ENCODE peak calls at places on chromosome 18, in nine cellular contexts. One of them, this sample, is unnamed.

GRCh38 chr18:56955490-56955889 is 191.4 kb upstream of the BOD1L2 start:
- DNase-seq in fibroblast of lung: no peak
- DNase-seq in cardiac fibroblast: no peak
- DNase-seq in heart left ventricle: no peak
- DNase-seq in astrocyte of the spinal cord: no peak
- DNase-seq in fibroblast of pulmonary artery: no peak
- DNase-seq in dorsolateral prefrontal cortex: no peak
- DNase-seq in transverse colon: no peak
- DNase-seq in foreskin fibroblast: no peak
- DNase-seq in this sample: no peak

GRCh38 chr18:26091047-26091630 is 726 bp upstream of the SS18 start:
- DNase-seq in cardiac fibroblast: no peak
- DNase-seq in fibroblast of lung: no peak
- DNase-seq in foreskin fibroblast: no peak
- DNase-seq in fibroblast of pulmonary artery: no peak
- DNase-seq in transverse colon: no peak
- DNase-seq in heart left ventricle: peak; percentile 77
- DNase-seq in astrocyte of the spinal cord: no peak
- DNase-seq in dorsolateral prefrontal cortex: no peak
- DNase-seq in this sample: no peak

GRCh38 chr18:36766836-36767235 is 62.0 kb downstream of the TPGS2 start:
- DNase-seq in fibroblast of lung: no peak
- DNase-seq in astrocyte of the spinal cord: no peak
- DNase-seq in transverse colon: no peak
- DNase-seq in heart left ventricle: no peak
- DNase-seq in cardiac fibroblast: no peak
- DNase-seq in fibroblast of pulmonary artery: no peak
- DNase-seq in foreskin fibroblast: no peak
- DNase-seq in dorsolateral prefrontal cortex: no peak
- DNase-seq in this sample: no peak

GRCh38 chr18:7908686-7909299 is 341.7 kb downstream of the PTPRM start:
- DNase-seq in cardiac fibroblast: no peak
- DNase-seq in astrocyte of the spinal cord: no peak
- DNase-seq in foreskin fibroblast: no peak
- DNase-seq in transverse colon: no peak
- DNase-seq in dorsolateral prefrontal cortex: no peak
- DNase-seq in fibroblast of lung: no peak
- DNase-seq in heart left ventricle: no peak
- DNase-seq in fibroblast of pulmonary artery: no peak
- DNase-seq in this sample: no peak

GRCh38 chr18:49114556-49114955 is 163.8 kb upstream of the SMAD7 start:
- DNase-seq in astrocyte of the spinal cord: no peak
- DNase-seq in cardiac fibroblast: no peak
- DNase-seq in dorsolateral prefrontal cortex: no peak
- DNase-seq in fibroblast of pulmonary artery: no peak
- DNase-seq in fibroblast of lung: no peak
- DNase-seq in foreskin fibroblast: no peak
- DNase-seq in heart left ventricle: no peak
- DNase-seq in transverse colon: no peak
- DNase-seq in this sample: no peak

GRCh38 chr18:8797206-8797605 is 91.8 kb downstream of the MTCL1 start:
- DNase-seq in astrocyte of the spinal cord: peak; percentile 44
- DNase-seq in transverse colon: peak; percentile 34
- DNase-seq in heart left ventricle: no peak
- DNase-seq in fibroblast of pulmonary artery: no peak
- DNase-seq in foreskin fibroblast: no peak
- DNase-seq in fibroblast of lung: peak; percentile 49
- DNase-seq in dorsolateral prefrontal cortex: no peak
- DNase-seq in cardiac fibroblast: no peak
- DNase-seq in this sample: no peak

GRCh38 chr18:623760-624620 is 27.2 kb downstream of the CLUL1 start:
- DNase-seq in fibroblast of lung: peak; percentile 85
- DNase-seq in cardiac fibroblast: peak; percentile 88
- DNase-seq in astrocyte of the spinal cord: peak; percentile 72
- DNase-seq in dorsolateral prefrontal cortex: peak; percentile 84
- DNase-seq in heart left ventricle: peak; percentile 67
- DNase-seq in transverse colon: peak; percentile 72
- DNase-seq in fibroblast of pulmonary artery: peak; percentile 87
- DNase-seq in foreskin fibroblast: peak; percentile 59
- DNase-seq in this sample: peak; percentile 73

GRCh38 chr18:11990541-11990940 is 9.2 kb downstream of the IMPA2 start:
- DNase-seq in fibroblast of pulmonary artery: no peak
- DNase-seq in foreskin fibroblast: no peak
- DNase-seq in astrocyte of the spinal cord: no peak
- DNase-seq in fibroblast of lung: no peak
- DNase-seq in heart left ventricle: no peak
- DNase-seq in transverse colon: no peak
- DNase-seq in dorsolateral prefrontal cortex: no peak
- DNase-seq in cardiac fibroblast: no peak
- DNase-seq in this sample: no peak

GRCh38 chr18:59478591-59478990 is 119.5 kb upstream of the LMAN1 start:
- DNase-seq in cardiac fibroblast: no peak
- DNase-seq in transverse colon: no peak
- DNase-seq in astrocyte of the spinal cord: peak; percentile 18
- DNase-seq in fibroblast of pulmonary artery: no peak
- DNase-seq in foreskin fibroblast: peak; percentile 42
- DNase-seq in dorsolateral prefrontal cortex: no peak
- DNase-seq in heart left ventricle: no peak
- DNase-seq in fibroblast of lung: peak; percentile 87
- DNase-seq in this sample: no peak

GRCh38 chr18:72672364-72673151 is 128.4 kb upstream of the CBLN2 start:
- DNase-seq in cardiac fibroblast: peak; percentile 57
- DNase-seq in heart left ventricle: no peak
- DNase-seq in dorsolateral prefrontal cortex: peak; percentile 20
- DNase-seq in fibroblast of lung: peak; percentile 18
- DNase-seq in fibroblast of pulmonary artery: peak; percentile 38
- DNase-seq in astrocyte of the spinal cord: peak; percentile 52
- DNase-seq in foreskin fibroblast: peak; percentile 6
- DNase-seq in transverse colon: no peak
- DNase-seq in this sample: peak; percentile 20

GRCh38 chr18:10060469-10060782 is 146.6 kb downstream of the VAPA start:
- DNase-seq in dorsolateral prefrontal cortex: peak; percentile 39
- DNase-seq in fibroblast of pulmonary artery: no peak
- DNase-seq in astrocyte of the spinal cord: no peak
- DNase-seq in fibroblast of lung: no peak
- DNase-seq in foreskin fibroblast: no peak
- DNase-seq in transverse colon: no peak
- DNase-seq in cardiac fibroblast: no peak
- DNase-seq in heart left ventricle: no peak
- DNase-seq in this sample: no peak

GRCh38 chr18:62264984-62265383 is 60.1 kb upstream of the TNFRSF11A start:
- DNase-seq in foreskin fibroblast: no peak
- DNase-seq in fibroblast of pulmonary artery: no peak
- DNase-seq in astrocyte of the spinal cord: no peak
- DNase-seq in cardiac fibroblast: no peak
- DNase-seq in heart left ventricle: no peak
- DNase-seq in fibroblast of lung: no peak
- DNase-seq in transverse colon: no peak
- DNase-seq in dorsolateral prefrontal cortex: no peak
- DNase-seq in this sample: no peak

DNA sequence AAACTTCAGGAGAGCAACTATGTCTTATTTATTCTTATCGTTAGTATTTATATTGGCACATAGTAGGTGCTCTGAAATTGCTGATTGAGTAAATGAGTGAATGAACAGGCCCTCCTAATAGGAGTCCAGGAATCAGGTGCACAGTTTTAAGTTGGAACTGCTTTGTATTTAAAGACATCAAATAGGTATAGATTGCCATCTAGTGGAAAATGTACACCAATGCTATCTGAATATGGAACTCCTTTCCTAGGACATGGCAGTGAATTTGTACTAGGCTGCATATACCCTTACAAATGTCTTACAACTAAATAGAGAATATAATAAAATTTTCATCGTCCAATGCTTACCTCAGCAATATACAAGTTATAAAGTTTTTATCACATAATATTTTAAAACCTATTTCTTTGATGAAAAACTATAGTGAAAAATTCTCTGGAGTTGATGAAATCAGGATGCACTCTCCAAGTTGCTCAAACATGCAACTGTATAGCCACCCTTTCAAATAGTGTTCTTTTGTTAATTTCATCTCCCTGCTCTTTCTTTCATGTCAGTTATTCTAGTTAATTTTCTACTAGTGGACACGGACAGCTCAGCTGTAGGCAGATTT is 318.9 kb upstream of the SYT4 start:
- DNase-seq in heart left ventricle: no peak
- DNase-seq in transverse colon: no peak
- DNase-seq in fibroblast of pulmonary artery: peak; percentile 48
- DNase-seq in cardiac fibroblast: peak; percentile 56
- DNase-seq in astrocyte of the spinal cord: peak; percentile 38
- DNase-seq in fibroblast of lung: peak; percentile 54
- DNase-seq in dorsolateral prefrontal cortex: no peak
- DNase-seq in foreskin fibroblast: no peak
- DNase-seq in this sample: no peak
- TF ChIP-seq CTCF in heart left ventricle: peak; percentile 42
- TF ChIP-seq CTCF in transverse colon: peak; percentile 30
- TF ChIP-seq CTCF in fibroblast of pulmonary artery: peak; percentile 54
- TF ChIP-seq CTCF in cardiac fibroblast: peak; percentile 49
- TF ChIP-seq CTCF in astrocyte of the spinal cord: peak; percentile 57
- TF ChIP-seq CTCF in fibroblast of lung: peak; percentile 32
- TF ChIP-seq CTCF in dorsolateral prefrontal cortex: peak; percentile 63
- TF ChIP-seq CTCF in foreskin fibroblast: peak; percentile 44
- TF ChIP-seq CTCF in this sample: peak; percentile 66

GRCh38 chr18:28359177-28359576 is 182.2 kb upstream of the CDH2 start:
- DNase-seq in dorsolateral prefrontal cortex: no peak
- DNase-seq in heart left ventricle: no peak
- DNase-seq in foreskin fibroblast: no peak
- DNase-seq in fibroblast of lung: no peak
- DNase-seq in fibroblast of pulmonary artery: no peak
- DNase-seq in cardiac fibroblast: peak; percentile 9
- DNase-seq in astrocyte of the spinal cord: no peak
- DNase-seq in transverse colon: no peak
- DNase-seq in this sample: no peak

GRCh38 chr18:28357785-28358401 is 181.0 kb upstream of the CDH2 start:
- DNase-seq in foreskin fibroblast: no peak
- DNase-seq in dorsolateral prefrontal cortex: no peak
- DNase-seq in astrocyte of the spinal cord: no peak
- DNase-seq in heart left ventricle: no peak
- DNase-seq in transverse colon: no peak
- DNase-seq in fibroblast of lung: no peak
- DNase-seq in cardiac fibroblast: peak; percentile 5
- DNase-seq in fibroblast of pulmonary artery: no peak
- DNase-seq in this sample: no peak
- TF ChIP-seq CTCF in foreskin fibroblast: peak; percentile 9
- TF ChIP-seq CTCF in dorsolateral prefrontal cortex: peak; percentile 11
- TF ChIP-seq CTCF in astrocyte of the spinal cord: no peak
- TF ChIP-seq CTCF in heart left ventricle: peak; percentile 26
- TF ChIP-seq CTCF in transverse colon: no peak
- TF ChIP-seq CTCF in fibroblast of lung: no peak
- TF ChIP-seq CTCF in cardiac fibroblast: peak; percentile 14
- TF ChIP-seq CTCF in fibroblast of pulmonary artery: peak; percentile 16
- TF ChIP-seq CTCF in this sample: peak; percentile 30

DNA sequence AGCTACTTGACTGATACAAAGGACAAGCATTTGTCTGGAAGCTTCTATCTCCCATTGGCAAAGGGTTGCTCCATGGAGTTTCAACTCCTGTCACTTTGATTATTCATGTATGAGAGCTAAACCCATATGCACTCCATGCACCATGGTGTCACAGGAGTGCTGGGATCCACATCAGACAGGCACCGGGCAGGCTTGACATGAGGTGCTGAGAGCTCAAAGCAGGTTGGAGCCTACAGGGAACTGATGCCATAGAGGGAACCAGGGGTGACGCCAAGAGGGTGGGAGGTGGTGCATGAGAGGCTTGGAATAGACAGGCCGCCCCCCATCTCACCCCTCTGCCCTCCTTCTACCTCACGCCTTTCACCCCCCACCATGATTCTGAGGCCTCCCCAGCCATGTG is 199.8 kb upstream of the CCDC68 start:
- DNase-seq in transverse colon: no peak
- DNase-seq in astrocyte of the spinal cord: no peak
- DNase-seq in fibroblast of pulmonary artery: no peak
- DNase-seq in heart left ventricle: no peak
- DNase-seq in cardiac fibroblast: no peak
- DNase-seq in dorsolateral prefrontal cortex: no peak
- DNase-seq in foreskin fibroblast: no peak
- DNase-seq in fibroblast of lung: no peak
- DNase-seq in this sample: no peak
- TF ChIP-seq CTCF in transverse colon: no peak
- TF ChIP-seq CTCF in astrocyte of the spinal cord: no peak
- TF ChIP-seq CTCF in fibroblast of pulmonary artery: no peak
- TF ChIP-seq CTCF in heart left ventricle: no peak
- TF ChIP-seq CTCF in cardiac fibroblast: no peak
- TF ChIP-seq CTCF in dorsolateral prefrontal cortex: no peak
- TF ChIP-seq CTCF in foreskin fibroblast: no peak
- TF ChIP-seq CTCF in fibroblast of lung: no peak
- TF ChIP-seq CTCF in this sample: no peak

GRCh38 chr18:58262581-58262980 is 218.6 kb downstream of the NEDD4L start:
- DNase-seq in fibroblast of pulmonary artery: no peak
- DNase-seq in foreskin fibroblast: no peak
- DNase-seq in heart left ventricle: no peak
- DNase-seq in fibroblast of lung: no peak
- DNase-seq in transverse colon: no peak
- DNase-seq in cardiac fibroblast: no peak
- DNase-seq in dorsolateral prefrontal cortex: no peak
- DNase-seq in astrocyte of the spinal cord: no peak
- DNase-seq in this sample: no peak

GRCh38 chr18:58263733-58264469 is 219.9 kb downstream of the NEDD4L start:
- DNase-seq in fibroblast of pulmonary artery: no peak
- DNase-seq in fibroblast of lung: no peak
- DNase-seq in dorsolateral prefrontal cortex: no peak
- DNase-seq in foreskin fibroblast: no peak
- DNase-seq in transverse colon: no peak
- DNase-seq in astrocyte of the spinal cord: peak; percentile 39
- DNase-seq in heart left ventricle: no peak
- DNase-seq in cardiac fibroblast: no peak
- DNase-seq in this sample: no peak

GRCh38 chr18:58264846-58265245 is 220.8 kb downstream of the NEDD4L start:
- DNase-seq in fibroblast of pulmonary artery: no peak
- DNase-seq in dorsolateral prefrontal cortex: no peak
- DNase-seq in astrocyte of the spinal cord: no peak
- DNase-seq in transverse colon: no peak
- DNase-seq in foreskin fibroblast: no peak
- DNase-seq in heart left ventricle: no peak
- DNase-seq in cardiac fibroblast: no peak
- DNase-seq in fibroblast of lung: no peak
- DNase-seq in this sample: no peak

GRCh38 chr18:58266291-58266690 is 222.3 kb downstream of the NEDD4L start:
- DNase-seq in transverse colon: no peak
- DNase-seq in astrocyte of the spinal cord: no peak
- DNase-seq in heart left ventricle: no peak
- DNase-seq in fibroblast of lung: no peak
- DNase-seq in cardiac fibroblast: no peak
- DNase-seq in fibroblast of pulmonary artery: no peak
- DNase-seq in foreskin fibroblast: no peak
- DNase-seq in dorsolateral prefrontal cortex: no peak
- DNase-seq in this sample: no peak

DNA sequence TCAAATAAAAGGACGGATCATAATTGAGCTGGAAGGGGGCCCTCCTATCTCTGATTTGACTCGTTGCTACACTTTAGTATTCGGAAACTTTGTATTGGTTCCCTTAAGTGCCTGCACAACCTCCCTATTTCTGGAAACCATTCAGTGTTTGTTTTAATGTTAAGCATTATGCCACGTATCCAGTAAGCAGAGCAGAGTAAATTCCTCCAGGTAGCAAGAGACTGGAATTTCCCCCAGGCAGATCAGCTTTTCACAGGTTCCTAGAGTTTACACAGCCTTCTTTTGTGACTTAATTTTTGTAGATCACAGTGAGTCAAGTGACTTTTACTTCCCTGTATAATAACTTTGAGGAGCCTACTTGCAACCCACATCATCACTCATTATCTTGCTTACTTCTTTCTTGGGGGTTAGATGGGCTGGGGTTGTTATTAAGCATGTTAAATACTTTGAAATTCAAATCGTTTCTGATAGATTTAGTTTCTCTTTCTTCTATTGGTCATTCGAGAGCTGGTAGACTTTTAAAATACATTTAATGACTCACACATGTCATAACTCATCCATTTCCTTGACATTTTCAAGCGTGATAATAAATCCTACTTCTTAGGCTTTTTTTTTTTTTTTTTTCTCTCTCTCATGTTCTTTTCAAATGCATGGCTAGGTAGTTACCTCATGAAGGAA is 219.2 kb downstream of the NEDD4L start:
- DNase-seq in fibroblast of lung: peak; percentile 39
- DNase-seq in transverse colon: no peak
- DNase-seq in fibroblast of pulmonary artery: no peak
- DNase-seq in heart left ventricle: no peak
- DNase-seq in foreskin fibroblast: no peak
- DNase-seq in dorsolateral prefrontal cortex: no peak
- DNase-seq in cardiac fibroblast: peak; percentile 26
- DNase-seq in astrocyte of the spinal cord: peak; percentile 39
- DNase-seq in this sample: no peak
- TF ChIP-seq CTCF in fibroblast of lung: no peak
- TF ChIP-seq CTCF in transverse colon: no peak
- TF ChIP-seq CTCF in fibroblast of pulmonary artery: no peak
- TF ChIP-seq CTCF in heart left ventricle: no peak
- TF ChIP-seq CTCF in foreskin fibroblast: no peak
- TF ChIP-seq CTCF in dorsolateral prefrontal cortex: no peak
- TF ChIP-seq CTCF in cardiac fibroblast: no peak
- TF ChIP-seq CTCF in astrocyte of the spinal cord: no peak
- TF ChIP-seq CTCF in this sample: no peak

This sample was measured in nephron progenitor cell.